ENCODE peak calls at places on chromosome 4, in five cellular contexts. S is lung, Y is body of pancreas, E is thoracic aorta, U is OCI-LY7. T is an unnamed sample. For H3K36me3 and H3K4me1, the result is how much of the 10 kb centered on the place peaks cover.

GRCh38 chr4:73822389-73822788 is 14.1 kb upstream of the CXCL6 start:
- DNase-seq in S (no peak), Y (no peak), E (no peak), U (no peak), T (no peak)

GRCh38 chr4:42607011-42607726 is 49.7 kb downstream of the ATP8A1 start:
- DNase-seq in S (no peak), Y (no peak), E (no peak), U (no peak), T (no peak)

GRCh38 chr4:77232653-77233052 is 75.6 kb downstream of the CCNG2 start:
- DNase-seq in S (no peak), Y (no peak), E (no peak), U (no peak), T (no peak)

GRCh38 chr4:170004656-170005250 is 21.4 kb downstream of the MFAP3L start:
- DNase-seq in S (no peak), Y (no peak), E (no peak), U (no peak), T (no peak)

GRCh38 chr4:164252286-164252685 is 501.6 kb upstream of the SMIM31 start:
- DNase-seq in S (no peak), Y (no peak), E (no peak), U (no peak), T (no peak)

GRCh38 chr4:146029939-146030710 is 91.5 kb upstream of the ZNF827 start:
- DNase-seq in S (no peak), Y (peak), E (no peak), U (peak), T (peak)

GRCh38 chr4:185925910-185926360 is 113.9 kb upstream of the SORBS2 start:
- DNase-seq in S (no peak), Y (no peak), E (no peak), U (no peak), T (no peak)

GRCh38 chr4:89898304-89898716 is 3.7 kb downstream of the MMRN1 start:
- DNase-seq in S (no peak), Y (peak), E (no peak), U (peak), T (no peak)

GRCh38 chr4:56655627-56656345 is 25.3 kb downstream of the HOPX start:
- DNase-seq in S (no peak), Y (peak), E (no peak), U (no peak), T (no peak)

GRCh38 chr4:139085141-139085540 is 69.6 kb downstream of the NOCT start:
- DNase-seq in S (no peak), Y (no peak), E (no peak), U (peak), T (no peak)

GRCh38 chr4:178414881-178415446 is 972.7 kb upstream of the AGA start:
- DNase-seq in S (no peak), Y (no peak), E (no peak), U (no peak), T (no peak)

GRCh38 chr4:155599596-155599995 is 67.1 kb upstream of the GUCY1A1 start:
- DNase-seq in S (no peak), Y (no peak), E (no peak), U (no peak), T (no peak)

GRCh38 chr4:94758700-94759399 is 1.1 kb downstream of the BMPR1B start:
- DNase-seq in S (no peak), Y (no peak), E (no peak), U (no peak), T (no peak)

GRCh38 chr4:1029536-1029935 is 18.1 kb downstream of the FGFRL1 start:
- DNase-seq in S (no peak), Y (no peak), E (no peak), U (no peak), T (no peak)

GRCh38 chr4:89539374-89539773 is 231.8 kb upstream of the GPRIN3 start:
- DNase-seq in S (no peak), Y (no peak), E (no peak), U (no peak), T (no peak)

GRCh38 chr4:78056265-78057129 is 626 bp upstream of the FRAS1 start:
- DNase-seq in S (peak), Y (peak), E (peak), U (peak), T (peak)

GRCh38 chr4:158182736-158183135 is 9.9 kb upstream of the GASK1B start:
- DNase-seq in S (no peak), Y (no peak), E (no peak), U (no peak), T (no peak)

GRCh38 chr4:26058537-26058936 is 144.5 kb downstream of the SMIM20 start:
- DNase-seq in S (no peak), Y (peak), E (no peak), U (no peak), T (no peak)

GRCh38 chr4:153512162-153512852 is 46.1 kb downstream of the TMEM131L start:
- DNase-seq in S (no peak), Y (no peak), E (no peak), U (no peak), T (peak)

GRCh38 chr4:75950416-75950815 is 9.6 kb upstream of the NAAA start:
- DNase-seq in S (no peak), Y (no peak), E (no peak), U (no peak), T (no peak)

GRCh38 chr4:75948822-75949444 is 8.1 kb upstream of the NAAA start:
- DNase-seq in S (no peak), Y (no peak), E (no peak), U (peak), T (no peak)

GRCh38 chr4:75953509-75953908 is 12.7 kb upstream of the NAAA start:
- DNase-seq in S (no peak), Y (no peak), E (no peak), U (no peak), T (no peak)
- H3K36me3 ChIP-seq in S (under half), Y (under half), E (half or more), U (half or more), T (under half)

GRCh38 chr4:168765726-168766125 is 244.3 kb downstream of the CBR4 start:
- DNase-seq in S (no peak), Y (no peak), E (peak), U (no peak), T (peak)

GRCh38 chr4:168766537-168767316 is 243.3 kb downstream of the CBR4 start:
- DNase-seq in S (no peak), Y (no peak), E (no peak), U (no peak), T (no peak)

GRCh38 chr4:168769857-168770256 is 240.2 kb downstream of the CBR4 start:
- DNase-seq in S (no peak), Y (no peak), E (no peak), U (no peak), T (no peak)

GRCh38 chr4:168771251-168771650 is 238.8 kb downstream of the CBR4 start:
- DNase-seq in S (no peak), Y (no peak), E (no peak), U (no peak), T (no peak)

GRCh38 chr4:168769416-168769815 is 240.6 kb downstream of the CBR4 start:
- DNase-seq in S (no peak), Y (no peak), E (no peak), U (no peak), T (no peak)
- H3K4me1 ChIP-seq in S (under half), Y (under half), E (half or more), U (under half), T (under half)

DNA sequence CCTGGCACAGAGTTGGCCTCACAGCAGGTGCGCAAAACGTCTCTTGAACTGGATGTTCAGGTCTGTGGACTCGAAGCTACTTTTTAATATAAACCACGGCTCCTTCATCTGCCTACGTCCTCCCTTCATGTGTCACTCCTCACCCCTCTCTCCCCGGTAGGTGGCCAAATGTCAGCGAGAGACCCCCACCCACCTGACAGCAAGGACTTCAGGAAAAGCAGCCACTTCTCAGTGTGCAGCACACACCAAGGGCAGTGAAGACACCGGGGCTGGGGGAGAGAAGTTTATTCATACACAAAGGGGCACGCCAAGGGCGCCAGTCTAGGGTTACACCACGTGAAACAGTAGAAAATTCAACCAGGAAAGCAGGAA is 181.2 kb downstream of the AFAP1 start:
- DNase-seq in S (no peak), Y (no peak), E (no peak), U (no peak), T (no peak)
- H3K4me3 ChIP-seq in S (no peak), Y (no peak), E (no peak), U (no peak), T (no peak)

DNA sequence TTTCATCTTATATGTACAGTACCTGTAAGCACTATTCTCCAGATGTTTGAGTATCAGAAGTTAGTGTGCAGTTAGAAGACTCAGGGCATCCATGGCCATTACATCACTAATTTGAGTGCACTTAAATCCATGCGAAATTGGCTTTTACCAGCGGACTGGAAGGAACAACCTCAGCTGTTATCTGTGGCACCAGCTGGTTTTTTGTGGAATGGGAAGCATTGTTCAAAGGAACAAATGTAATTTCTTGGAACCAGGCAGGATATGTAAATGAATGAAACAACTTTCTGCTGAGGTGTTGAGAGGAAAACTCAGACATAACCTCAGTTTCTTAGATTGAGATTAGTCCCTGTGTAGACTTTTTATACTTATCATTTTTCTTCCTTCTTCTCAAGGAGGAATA is 60.2 kb downstream of the PDGFRA start:
- DNase-seq in S (no peak), Y (no peak), E (no peak), U (no peak), T (no peak)
- H3K36me3 ChIP-seq in S (under half), Y (under half), E (under half), U (under half), T (under half)

GRCh38 chr4:112520598-112521122 is 4.7 kb upstream of the NEUROG2 start:
- DNase-seq in S (no peak), Y (no peak), E (no peak), U (no peak), T (no peak)
- H3K4me1 ChIP-seq in S (under half), Y (under half), E (under half), U (under half), T (under half)

T was measured in colonic mucosa.